ENCODE peak calls at places on chromosome 12, in eight cellular contexts. U is A549; C is left ventricle myocardium inferior; X is lung; B is CD8-positive, alpha-beta T cell; L is psoas muscle; I is tibial artery; M is CD4-positive, alpha-beta T cell. O is an unnamed sample.

GRCh38 chr12:71900091-71900490 is 38.6 kb upstream of the TPH2 start:
- DNase-seq in L (no peak), I (no peak), M (no peak), U (peak), X (no peak), C (no peak), B (no peak), O (peak)

GRCh38 chr12:64665506-64665905 is 55.2 kb downstream of the RASSF3 start:
- DNase-seq in B (peak), L (no peak), M (peak), X (no peak), U (no peak), I (no peak), C (no peak), O (no peak)

GRCh38 chr12:118608770-118609344 is 232.5 kb downstream of the SUDS3 start:
- DNase-seq in M (no peak), L (no peak), B (no peak), U (no peak), C (no peak), X (no peak), I (no peak), O (no peak)

GRCh38 chr12:31578632-31579031 is 12.3 kb downstream of the DENND5B start:
- DNase-seq in M (no peak), U (no peak), L (no peak), I (no peak), C (no peak), X (no peak), B (no peak), O (no peak)

GRCh38 chr12:115474525-115475353 is 790.8 kb upstream of the TBX3 start:
- DNase-seq in L (no peak), X (no peak), I (no peak), B (no peak), M (no peak), C (no peak), U (no peak), O (peak)

GRCh38 chr12:29591140-29592020 is 93.9 kb upstream of the OVCH1 start:
- DNase-seq in L (peak), C (no peak), B (no peak), U (no peak), I (no peak), M (no peak), X (no peak), O (no peak)

GRCh38 chr12:724194-724855 is 28.1 kb upstream of the WNK1 start:
- DNase-seq in M (peak), L (no peak), C (no peak), U (no peak), I (no peak), X (peak), B (no peak), O (no peak)

GRCh38 chr12:30823140-30823669 is 68.5 kb upstream of the CAPRIN2 start:
- DNase-seq in X (peak), L (peak), C (peak), I (no peak), M (peak), B (peak), U (no peak), O (no peak)

GRCh38 chr12:4763549-4763948 is 43.3 kb downstream of the GALNT8 start:
- DNase-seq in B (peak), X (no peak), L (peak), U (peak), C (no peak), M (no peak), I (no peak), O (peak)

GRCh38 chr12:74043343-74043742 is 494.3 kb upstream of the ATXN7L3B start:
- DNase-seq in M (no peak), L (no peak), U (peak), B (no peak), C (no peak), X (no peak), I (no peak), O (no peak)

GRCh38 chr12:67804168-67804567 is 155.6 kb downstream of the DYRK2 start:
- DNase-seq in B (peak), L (no peak), M (peak), U (no peak), C (no peak), X (no peak), I (no peak), O (no peak)

GRCh38 chr12:41188058-41188840 is at the start of gene PDZRN4:
- DNase-seq in M (no peak), L (peak), X (no peak), U (no peak), I (peak), C (no peak), B (no peak), O (no peak)

GRCh38 chr12:50070314-50071060 is 13.1 kb downstream of the ASIC1 start:
- DNase-seq in L (peak), X (peak), C (peak), B (peak), M (peak), I (peak), U (peak), O (peak)

GRCh38 chr12:71371132-71371531 is 68.5 kb upstream of the LGR5 start:
- DNase-seq in U (no peak), L (no peak), M (no peak), X (no peak), C (no peak), I (no peak), B (no peak), O (peak)

GRCh38 chr12:65755596-65755978 is 68.7 kb upstream of the HMGA2 start:
- DNase-seq in B (no peak), I (no peak), U (no peak), L (no peak), C (no peak), X (no peak), M (no peak), O (no peak)

GRCh38 chr12:104682790-104683279 is 226.1 kb downstream of the CHST11 start:
- DNase-seq in I (no peak), L (no peak), X (peak), M (peak), B (peak), U (no peak), C (no peak), O (peak)

GRCh38 chr12:60335765-60336164 is 739.9 kb downstream of the SLC16A7 start:
- DNase-seq in B (no peak), C (no peak), I (no peak), L (no peak), X (no peak), U (no peak), M (no peak), O (no peak)

GRCh38 chr12:20211537-20211936 is 156.8 kb upstream of the PDE3A start:
- DNase-seq in C (no peak), B (no peak), L (no peak), X (no peak), M (no peak), U (no peak), I (no peak), O (peak)

GRCh38 chr12:20201733-20202132 is 166.6 kb upstream of the PDE3A start:
- DNase-seq in I (no peak), L (no peak), B (no peak), U (no peak), M (no peak), X (no peak), C (no peak), O (no peak)

GRCh38 chr12:20212036-20212435 is 156.3 kb upstream of the PDE3A start:
- DNase-seq in X (no peak), M (no peak), C (no peak), I (no peak), L (no peak), B (no peak), U (no peak), O (peak)

GRCh38 chr12:20210795-20211194 is 157.5 kb upstream of the PDE3A start:
- DNase-seq in X (no peak), I (no peak), B (no peak), L (no peak), M (no peak), C (no peak), U (no peak), O (no peak)

GRCh38 chr12:20206410-20206809 is 161.9 kb upstream of the PDE3A start:
- DNase-seq in X (no peak), U (no peak), I (no peak), L (no peak), C (no peak), M (no peak), B (no peak), O (no peak)
- H3K27ac ChIP-seq in X (no peak), U (no peak), I (no peak), L (no peak), C (peak), M (no peak), B (no peak), O (no peak)

GRCh38 chr12:12840500-12840899 is 27.4 kb downstream of the DDX47 start:
- DNase-seq in U (no peak), M (no peak), X (no peak), L (no peak), I (no peak), C (no peak), B (no peak), O (no peak)
- H3K27ac ChIP-seq in U (peak), M (no peak), X (no peak), L (no peak), I (no peak), C (no peak), B (no peak), O (no peak)

GRCh38 chr12:110658882-110659281 is 30.0 kb downstream of the HVCN1 start:
- DNase-seq in B (no peak), U (no peak), I (no peak), X (no peak), C (no peak), L (no peak), M (no peak), O (no peak)
- H3K27ac ChIP-seq in B (no peak), U (no peak), I (no peak), X (no peak), C (no peak), L (no peak), M (no peak), O (no peak)

GRCh38 chr12:24993756-24994155 is 44.9 kb upstream of the BCAT1 start:
- DNase-seq in X (no peak), I (no peak), L (no peak), M (no peak), B (no peak), U (no peak), C (no peak), O (no peak)

GRCh38 chr12:24996820-24997219 is 47.9 kb upstream of the BCAT1 start:
- DNase-seq in B (no peak), I (no peak), C (no peak), X (no peak), L (no peak), M (no peak), U (no peak), O (no peak)

GRCh38 chr12:24996102-24996797 is 47.3 kb upstream of the BCAT1 start:
- DNase-seq in L (no peak), M (no peak), B (no peak), U (no peak), I (no peak), X (no peak), C (no peak), O (no peak)

GRCh38 chr12:24991209-24992049 is 42.5 kb upstream of the BCAT1 start:
- DNase-seq in L (no peak), I (no peak), X (no peak), U (peak), M (no peak), C (no peak), B (no peak), O (peak)
- H3K27ac ChIP-seq in L (no peak), I (no peak), X (no peak), U (no peak), M (no peak), C (no peak), B (no peak), O (no peak)

GRCh38 chr12:113231275-113232231 is 10.3 kb downstream of the TPCN1 start:
- DNase-seq in L (no peak), C (no peak), B (no peak), I (peak), M (no peak), U (no peak), X (no peak), O (no peak)
- H3K27ac ChIP-seq in L (peak), C (peak), B (no peak), I (peak), M (no peak), U (peak), X (peak), O (peak)

GRCh38 chr12:6115389-6115788 is 9.1 kb downstream of the VWF start:
- DNase-seq in B (no peak), C (no peak), X (no peak), M (no peak), L (no peak), U (no peak), I (no peak), O (no peak)
- H3K27ac ChIP-seq in B (no peak), C (peak), X (peak), M (no peak), L (peak), U (no peak), I (no peak), O (peak)

DNA sequence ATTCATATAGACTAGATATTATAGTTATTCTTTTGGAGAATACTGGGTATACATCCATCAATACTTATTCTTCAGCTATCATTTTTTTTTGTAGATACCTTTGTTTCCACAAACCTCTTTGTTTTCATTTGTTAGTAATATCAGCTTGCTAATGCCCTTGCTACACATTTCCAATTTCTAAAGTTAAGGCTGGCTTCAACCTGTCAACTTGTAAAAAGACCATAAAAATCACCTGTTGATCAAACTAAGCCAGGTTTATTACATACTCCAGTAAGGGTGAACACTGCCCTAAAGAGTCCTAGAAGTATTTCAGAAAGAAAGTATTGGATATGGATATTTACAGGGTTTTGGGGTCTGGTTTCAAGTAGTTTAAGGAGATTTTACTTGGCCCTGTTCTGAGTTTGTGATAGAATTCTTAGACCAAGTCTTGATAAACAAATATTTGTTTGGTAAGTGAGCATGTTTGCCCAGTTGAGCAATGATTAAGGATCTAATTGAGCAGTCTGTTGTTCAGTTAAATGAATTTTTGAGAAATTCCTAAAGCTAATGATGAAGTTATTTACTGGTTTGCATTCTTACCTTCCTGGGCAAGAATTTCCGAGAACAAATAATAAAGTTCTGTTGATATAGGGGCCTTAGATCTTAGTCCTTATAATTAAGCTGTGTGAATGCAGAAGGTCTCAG is 52.8 kb upstream of the LRTM2 start:
- DNase-seq in U (no peak), L (no peak), B (no peak), I (no peak), X (no peak), M (no peak), C (no peak), O (no peak)
- H3K27ac ChIP-seq in U (no peak), L (no peak), B (no peak), I (no peak), X (no peak), M (no peak), C (no peak), O (no peak)

O was measured in small intestine.